ENCODE peak calls at places on chromosomes 16 and 17, in five cellular contexts. P is stimulated activated CD8-positive, alpha-beta memory T cell treated with anti-CD3 and anti-CD28 coated beads, Interleukin-15, amount 100 ng/mL, for 24 hours; Y is Peyer's patch; W is hepatic stellate cell; K is IMR-90. V is an unnamed sample.

GRCh38 chr16:80116711-80117110 is 424.1 kb upstream of the DYNLRB2 start:
- DNase-seq in W (no peak), Y (no peak), K (no peak), P (no peak), V (no peak)

GRCh38 chr17:39968731-39969130 is 5.9 kb downstream of the GSDMA start:
- DNase-seq in P (no peak), K (no peak), Y (no peak), W (no peak), V (no peak)

GRCh38 chr17:67364847-67365761 is 1.3 kb downstream of the PSMD12 start:
- DNase-seq in P (no peak), K (no peak), W (no peak), Y (no peak), V (no peak)

GRCh38 chr17:62790554-62790953 is 17.6 kb downstream of the MARCHF10 start:
- DNase-seq in Y (no peak), W (peak), P (no peak), K (peak), V (no peak)

GRCh38 chr16:630815-631405 is at the start of gene WFIKKN1:
- DNase-seq in Y (no peak), K (no peak), P (no peak), W (no peak), V (no peak)

GRCh38 chr16:68744744-68745280 is 7.7 kb downstream of the CDH1 start:
- DNase-seq in Y (no peak), P (no peak), W (no peak), K (peak), V (no peak)

GRCh38 chr17:8803531-8804416 is 4.6 kb upstream of the MFSD6L start:
- DNase-seq in K (no peak), Y (no peak), P (no peak), W (no peak), V (no peak)

GRCh38 chr17:20066253-20066652 is 57.1 kb downstream of the SPECC1 start:
- DNase-seq in W (peak), P (no peak), K (peak), Y (no peak), V (no peak)

GRCh38 chr16:68309798-68310197 is 948 bp downstream of the SLC7A6OS start:
- DNase-seq in K (no peak), P (no peak), Y (no peak), W (no peak), V (no peak)